ENCODE peak calls at places on chromosomes 7 and 10, in eight cellular contexts. R is SK-N-SH, T is testis, F is stomach, Z is endodermal cell, E is glutamatergic neuron, A is left lung, V is endothelial cell. J is an unnamed sample.

GRCh38 chr10:130050721-130051120 is 59.9 kb downstream of the C10orf143 start:
- DNase-seq in R (no peak), T (no peak), F (no peak), Z (no peak), E (no peak), A (no peak), V (no peak), J (no peak)

GRCh38 chr7:131105803-131106680 is 221.6 kb upstream of the MKLN1 start:
- DNase-seq in R (peak), T (peak), F (peak), Z (peak), E (peak), A (peak), V (peak), J (peak)

GRCh38 chr10:88934900-88935672 is 17.5 kb downstream of the ACTA2 start:
- DNase-seq in R (peak), T (peak), F (peak), Z (peak), E (peak), A (peak), V (peak), J (peak)

GRCh38 chr7:127536426-127537152 is 48.8 kb downstream of the GCC1 start:
- DNase-seq in R (peak), T (no peak), F (no peak), Z (peak), E (peak), A (no peak), V (no peak), J (no peak)

GRCh38 chr10:68829494-68829893 is 2.2 kb downstream of the STOX1 start:
- DNase-seq in R (no peak), T (no peak), F (no peak), Z (no peak), E (no peak), A (no peak), V (no peak), J (no peak)

GRCh38 chr10:63157845-63158624 is 24.9 kb downstream of the NRBF2 start:
- DNase-seq in R (peak), T (no peak), F (no peak), Z (peak), E (no peak), A (no peak), V (peak), J (peak)

GRCh38 chr7:152989889-152990380 is 230.4 kb downstream of the ACTR3B start:
- DNase-seq in R (no peak), T (no peak), F (no peak), Z (peak), E (no peak), A (no peak), V (peak), J (peak)

GRCh38 chr10:19302117-19302516 is 253.5 kb downstream of the MALRD1 start:
- DNase-seq in R (no peak), T (no peak), F (no peak), Z (no peak), E (no peak), A (no peak), V (no peak), J (no peak)

GRCh38 chr7:151801782-151802468 is 75.0 kb downstream of the PRKAG2 start:
- DNase-seq in R (no peak), T (no peak), F (peak), Z (no peak), E (no peak), A (no peak), V (no peak), J (no peak)

GRCh38 chr10:3080608-3081007 is 13.3 kb downstream of the PFKP start:
- DNase-seq in R (peak), T (no peak), F (no peak), Z (no peak), E (no peak), A (no peak), V (no peak), J (no peak)

GRCh38 chr7:134625571-134625970 is 21.1 kb upstream of the BPGM start:
- DNase-seq in R (no peak), T (no peak), F (no peak), Z (no peak), E (no peak), A (no peak), V (no peak), J (no peak)

GRCh38 chr10:78802866-78803265 is 265.9 kb upstream of the ZMIZ1 start:
- DNase-seq in R (peak), T (no peak), F (no peak), Z (no peak), E (no peak), A (peak), V (no peak), J (no peak)

GRCh38 chr7:43647772-43648643 is 65.1 kb downstream of the STK17A start:
- DNase-seq in R (peak), T (no peak), F (peak), Z (peak), E (no peak), A (peak), V (peak), J (no peak)

GRCh38 chr7:114539575-114539974 is 125.0 kb downstream of the FOXP2 start:
- DNase-seq in R (no peak), T (peak), F (no peak), Z (peak), E (peak), A (no peak), V (peak), J (no peak)

GRCh38 chr7:25858562-25859411 is 293.2 kb upstream of the NFE2L3 start:
- DNase-seq in R (no peak), T (no peak), F (no peak), Z (peak), E (peak), A (no peak), V (peak), J (peak)

GRCh38 chr7:155733582-155734444 is 78.5 kb downstream of the SHH start:
- DNase-seq in R (no peak), T (no peak), F (peak), Z (no peak), E (no peak), A (no peak), V (no peak), J (no peak)

GRCh38 chr10:5043716-5044115 is 40.1 kb upstream of the AKR1C2 start:
- DNase-seq in R (no peak), T (no peak), F (peak), Z (no peak), E (no peak), A (peak), V (no peak), J (no peak)

GRCh38 chr10:62815373-62816111 is 624 bp downstream of the EGR2 start:
- DNase-seq in R (peak), T (no peak), F (no peak), Z (peak), E (peak), A (peak), V (no peak), J (peak)

GRCh38 chr10:71220689-71221540 is 8.5 kb downstream of the UNC5B start:
- DNase-seq in R (no peak), T (peak), F (no peak), Z (peak), E (no peak), A (no peak), V (no peak), J (no peak)

GRCh38 chr10:86888585-86889381 is 68.6 kb downstream of the MMRN2 start:
- DNase-seq in R (no peak), T (no peak), F (no peak), Z (no peak), E (no peak), A (no peak), V (no peak), J (no peak)

GRCh38 chr10:117112220-117112619 is 25.9 kb downstream of the VAX1 start:
- DNase-seq in R (no peak), T (no peak), F (no peak), Z (peak), E (no peak), A (no peak), V (no peak), J (no peak)

DNA sequence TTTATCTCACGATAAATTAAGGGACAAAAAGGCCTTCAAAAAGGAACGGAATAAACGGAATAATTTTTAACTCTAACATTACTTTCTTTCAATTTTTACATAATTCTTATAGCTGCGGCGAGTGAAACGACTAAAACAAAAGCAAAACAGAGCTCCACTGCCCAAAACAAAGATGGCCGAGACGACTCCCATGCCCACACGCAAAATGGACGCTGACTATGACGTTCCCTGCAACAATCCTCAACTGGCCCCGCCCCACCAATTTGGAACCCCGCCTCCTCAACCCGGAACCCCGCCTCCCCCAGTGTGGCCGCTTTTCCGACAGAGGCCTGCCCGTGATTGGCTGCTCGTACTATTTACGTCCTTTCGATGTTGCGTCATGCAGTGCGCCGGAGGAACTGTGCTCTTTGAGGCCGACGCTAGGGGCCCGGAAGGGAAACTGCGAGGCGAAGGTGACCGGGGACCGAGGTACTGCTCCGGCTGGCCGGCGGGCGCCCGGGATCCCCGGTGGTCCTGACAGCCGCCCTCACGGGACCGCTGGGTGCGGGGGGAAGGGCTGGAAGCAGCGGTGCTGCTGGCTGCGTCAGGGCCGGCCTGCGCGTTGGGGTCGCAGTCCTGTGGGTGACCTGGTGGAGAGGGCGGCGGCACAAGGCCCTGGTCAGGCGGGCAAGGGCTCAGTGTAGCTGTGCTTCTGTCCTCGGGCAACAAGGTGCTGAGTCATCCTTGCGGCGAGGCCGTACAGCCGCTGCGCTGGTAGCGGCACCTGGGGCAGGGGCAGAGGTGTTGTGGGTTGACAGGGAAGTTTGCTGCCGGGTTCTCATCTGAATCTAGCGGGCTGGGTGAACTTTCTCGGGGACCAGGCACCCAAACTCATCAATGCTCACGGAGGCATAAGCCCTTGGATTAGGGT is at the start of gene GHITM:
- DNase-seq in R (peak), T (peak), F (peak), Z (peak), E (peak), A (peak), V (peak), J (peak)
- TF ChIP-seq CTCF in R (peak), T (no peak), F (peak), Z (peak), E (peak), A (no peak), V (peak), J (peak)

GRCh38 chr7:5472432-5473315 is 49.0 kb upstream of the TNRC18 start:
- DNase-seq in R (no peak), T (no peak), F (no peak), Z (peak), E (no peak), A (no peak), V (no peak), J (no peak)
- TF ChIP-seq CTCF in R (no peak), T (no peak), F (no peak), Z (no peak), E (no peak), A (no peak), V (no peak), J (no peak)

DNA sequence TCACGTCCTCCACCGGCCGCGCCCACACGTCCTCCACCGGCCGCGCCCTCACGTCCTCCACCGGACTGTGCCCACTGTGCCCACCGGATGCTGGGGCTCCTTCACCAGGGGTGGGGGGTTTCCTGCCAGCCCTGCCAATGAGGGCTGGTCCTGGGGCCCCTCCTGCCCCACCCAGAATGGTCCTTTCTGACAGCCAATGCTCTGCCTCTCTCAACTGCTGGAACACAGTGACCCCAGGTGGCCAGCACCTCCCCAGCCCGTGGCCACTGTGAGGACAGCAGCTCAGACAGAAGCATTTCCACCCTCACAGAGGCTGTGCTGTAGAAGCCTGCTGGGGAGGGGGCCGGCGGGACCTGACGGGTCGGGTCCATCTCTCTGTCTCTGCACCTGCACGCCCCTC is 90.1 kb upstream of the DNAAF5 start:
- DNase-seq in R (no peak), T (peak), F (peak), Z (no peak), E (peak), A (no peak), V (peak), J (no peak)
- TF ChIP-seq CTCF in R (peak), T (peak), F (peak), Z (peak), E (no peak), A (peak), V (no peak), J (peak)

DNA sequence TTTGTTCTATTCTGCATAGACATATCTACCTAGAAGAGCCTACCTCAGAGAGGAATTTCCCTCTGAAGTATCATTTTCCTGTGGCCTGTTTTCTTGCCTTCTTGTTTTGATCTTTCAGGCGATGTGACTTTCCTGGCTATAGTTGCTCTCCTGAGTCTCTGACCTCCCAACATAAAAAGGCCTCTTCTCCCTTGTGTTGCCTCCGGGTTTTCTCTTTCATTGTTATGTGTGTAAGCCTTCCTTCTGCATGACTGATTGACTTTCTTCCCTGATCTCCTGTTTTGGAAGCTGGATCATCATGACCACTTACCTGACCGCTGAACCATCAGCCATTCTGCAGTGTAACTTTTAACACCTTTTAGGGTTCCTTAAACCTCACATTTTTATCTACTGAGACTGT is 441.5 kb upstream of the ETV1 start:
- DNase-seq in R (no peak), T (no peak), F (no peak), Z (no peak), E (no peak), A (no peak), V (no peak), J (no peak)
- TF ChIP-seq CTCF in R (no peak), T (no peak), F (no peak), Z (no peak), E (no peak), A (no peak), V (no peak), J (no peak)

GRCh38 chr10:90857635-90858488 is at the start of gene HTR7:
- DNase-seq in R (peak), T (peak), F (peak), Z (peak), E (peak), A (peak), V (peak), J (peak)
- TF ChIP-seq CTCF in R (peak), T (peak), F (peak), Z (peak), E (peak), A (peak), V (peak), J (peak)

DNA sequence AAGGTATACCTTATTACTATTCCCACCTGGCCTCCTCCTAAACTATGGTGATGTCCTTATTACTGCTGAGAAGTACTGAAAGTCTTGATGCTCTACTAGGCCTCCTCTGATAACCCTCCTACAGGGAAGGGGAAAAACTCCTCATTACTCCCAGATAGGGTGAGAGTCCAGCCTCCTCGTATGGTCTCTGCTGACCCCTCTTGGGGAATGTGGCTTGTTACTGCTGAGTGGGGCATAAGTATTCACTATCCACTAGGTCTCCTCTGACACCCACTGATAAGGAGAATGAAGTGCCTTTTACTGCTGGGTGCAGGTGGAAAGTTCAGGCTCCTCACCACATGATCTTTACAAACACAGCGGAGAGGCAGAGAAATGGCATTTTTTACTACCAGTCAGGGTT is 222.9 kb downstream of the CHRM2 start:
- DNase-seq in R (peak), T (no peak), F (no peak), Z (peak), E (no peak), A (no peak), V (peak), J (no peak)
- TF ChIP-seq CTCF in R (peak), T (no peak), F (no peak), Z (peak), E (no peak), A (no peak), V (peak), J (peak)

DNA sequence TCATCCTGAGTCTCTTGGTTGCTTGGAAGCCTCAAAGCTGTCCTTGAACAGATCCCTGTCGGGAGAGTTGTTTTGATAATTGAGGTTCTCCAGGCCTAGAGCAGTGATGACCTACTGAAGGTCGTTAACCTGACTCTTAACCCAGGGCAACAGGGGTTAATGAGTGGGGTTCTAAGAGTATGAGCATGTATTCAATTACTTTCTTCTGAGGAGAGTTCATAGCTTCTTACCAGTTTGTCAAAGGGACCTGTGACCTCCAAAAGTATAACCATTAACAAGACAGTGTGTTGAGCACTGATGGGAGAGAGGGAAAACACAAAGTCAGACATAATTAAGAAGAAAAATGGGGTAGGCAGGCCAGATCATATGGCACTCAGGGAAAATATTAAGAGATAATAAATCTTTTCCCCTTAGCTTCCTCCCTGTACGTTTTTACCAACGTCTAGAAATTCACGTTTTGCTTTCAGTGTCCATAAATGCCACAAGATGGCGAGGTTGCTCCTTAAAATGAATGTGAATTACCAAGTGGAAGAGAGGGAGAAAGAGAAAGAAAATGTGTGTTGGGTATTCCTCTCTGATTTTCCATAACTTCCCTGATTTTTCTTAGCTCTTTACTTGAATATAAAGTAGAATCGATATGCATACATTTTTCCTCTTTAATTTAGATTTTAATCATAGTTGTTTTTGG is 97.6 kb downstream of the SUGCT start:
- DNase-seq in R (peak), T (peak), F (no peak), Z (no peak), E (no peak), A (no peak), V (peak), J (no peak)
- TF ChIP-seq CTCF in R (peak), T (peak), F (peak), Z (peak), E (peak), A (peak), V (peak), J (peak)

GRCh38 chr7:92528188-92528957 is at the start of the genes PEX1 and RBM48:
- DNase-seq in R (peak), T (peak), F (peak), Z (peak), E (peak), A (peak), V (peak), J (peak)
- TF ChIP-seq CTCF in R (peak), T (peak), F (no peak), Z (peak), E (no peak), A (no peak), V (peak), J (no peak)

DNA sequence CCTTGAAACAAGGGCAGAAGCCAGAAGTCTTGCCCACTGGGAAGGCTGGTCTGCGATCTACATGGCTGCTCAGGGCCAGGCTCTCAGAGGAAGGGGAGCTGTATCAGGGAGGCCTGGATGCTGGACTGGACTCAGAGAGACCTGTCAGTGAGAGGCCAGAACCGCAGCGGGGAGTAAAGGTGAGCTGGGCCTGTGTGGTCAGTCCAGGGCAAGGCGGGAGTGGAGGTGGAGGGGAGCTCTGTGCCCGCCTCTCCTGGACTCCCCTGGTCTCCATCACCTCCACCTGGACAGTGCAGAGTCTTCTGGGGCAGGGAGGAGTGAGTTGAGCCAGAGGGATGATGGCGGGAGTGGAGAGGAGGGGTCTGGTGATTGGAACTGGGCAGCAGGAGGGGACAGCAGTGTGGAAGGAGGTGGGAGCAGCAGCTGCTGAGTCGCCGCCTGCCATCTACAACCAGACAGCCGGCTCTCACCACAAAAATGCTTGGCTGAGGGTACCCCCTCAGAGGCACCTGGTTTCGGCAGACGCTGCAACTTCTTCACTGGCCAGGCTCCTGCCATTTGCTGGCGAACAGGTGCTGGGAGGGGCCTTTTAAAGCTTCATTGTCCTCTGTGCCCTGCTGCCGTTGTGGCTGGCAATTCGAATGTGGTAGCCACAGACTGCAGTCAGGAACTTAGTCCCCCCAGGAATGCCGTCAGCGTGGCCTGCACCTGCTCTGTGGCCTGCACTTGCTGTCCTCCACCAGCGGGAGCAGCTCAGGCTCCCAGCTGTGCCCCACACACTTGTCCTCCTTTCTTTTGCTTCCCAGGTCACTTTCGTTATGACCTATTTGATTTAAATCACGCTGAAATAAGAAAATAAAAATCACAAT is 3.5 kb downstream of the RASSF4 start:
- DNase-seq in R (no peak), T (no peak), F (no peak), Z (peak), E (peak), A (peak), V (no peak), J (no peak)
- TF ChIP-seq CTCF in R (peak), T (no peak), F (no peak), Z (peak), E (peak), A (peak), V (no peak), J (peak)